ENCODE peak calls at places on chromosomes 3 and 15, in ten cellular contexts. J is suprapubic skin, L is NB4, A is uterus, B is heart left ventricle, E is upper lobe of left lung, K is transverse colon, D is tibial nerve, V is adrenal gland, T is ovary. G is an unnamed sample.

GRCh38 chr3:100425321-100425720 is 24.0 kb downstream of the LNP1 start:
- DNase-seq in J (no peak), L (no peak), A (no peak), B (no peak), E (no peak), K (no peak), D (no peak), V (no peak), T (no peak), G (no peak)

GRCh38 chr3:130276203-130276803 is 69.2 kb upstream of the COL6A5 start:
- DNase-seq in J (no peak), L (peak), A (no peak), B (no peak), E (peak), K (no peak), D (no peak), V (peak), T (no peak), G (peak)

GRCh38 chr3:45896069-45896468 is 9.7 kb downstream of the CCR9 start:
- DNase-seq in J (no peak), L (no peak), A (no peak), B (no peak), E (no peak), K (no peak), D (no peak), V (no peak), T (no peak), G (no peak)

GRCh38 chr3:173732237-173732636 is 334.7 kb downstream of the NLGN1 start:
- DNase-seq in J (no peak), L (no peak), A (no peak), B (no peak), E (no peak), K (no peak), D (no peak), V (no peak), T (no peak), G (no peak)

GRCh38 chr3:4994823-4995499 is 15.7 kb downstream of the BHLHE40 start:
- DNase-seq in J (peak), L (no peak), A (no peak), B (peak), E (peak), K (no peak), D (peak), V (peak), T (no peak), G (peak)

GRCh38 chr15:56767315-56767714 is 34.0 kb upstream of the ZNF280D start:
- DNase-seq in J (no peak), L (no peak), A (no peak), B (no peak), E (no peak), K (no peak), D (no peak), V (no peak), T (no peak), G (no peak)

GRCh38 chr3:141047168-141047567 is 4.0 kb upstream of the SPSB4 start:
- DNase-seq in J (no peak), L (no peak), A (no peak), B (no peak), E (no peak), K (no peak), D (no peak), V (no peak), T (no peak), G (no peak)

GRCh38 chr15:66713843-66714508 is 11.9 kb downstream of the SMAD6 start:
- DNase-seq in J (no peak), L (peak), A (no peak), B (no peak), E (no peak), K (peak), D (no peak), V (no peak), T (no peak), G (no peak)

GRCh38 chr15:95196176-95196915 is 965.0 kb downstream of the MCTP2 start:
- DNase-seq in J (no peak), L (no peak), A (no peak), B (no peak), E (no peak), K (no peak), D (no peak), V (no peak), T (no peak), G (no peak)

GRCh38 chr3:171556574-171557145 is 96.5 kb upstream of the TNIK start:
- DNase-seq in J (no peak), L (no peak), A (no peak), B (no peak), E (no peak), K (no peak), D (no peak), V (no peak), T (no peak), G (no peak)

GRCh38 chr15:42184313-42184712 is 23.8 kb downstream of the VPS39 start:
- DNase-seq in J (no peak), L (peak), A (no peak), B (no peak), E (peak), K (no peak), D (no peak), V (peak), T (no peak), G (no peak)

GRCh38 chr15:98952381-98952803 is 55.2 kb downstream of the PGPEP1L start:
- DNase-seq in J (peak), L (no peak), A (no peak), B (no peak), E (no peak), K (no peak), D (no peak), V (no peak), T (no peak), G (no peak)

GRCh38 chr3:151501905-151502615 is 41.2 kb upstream of the IGSF10 start:
- DNase-seq in J (no peak), L (no peak), A (no peak), B (no peak), E (no peak), K (no peak), D (no peak), V (no peak), T (no peak), G (no peak)

GRCh38 chr15:99412626-99413025 is 153.2 kb upstream of the MEF2A start:
- DNase-seq in J (no peak), L (no peak), A (no peak), B (no peak), E (no peak), K (no peak), D (no peak), V (no peak), T (no peak), G (no peak)

GRCh38 chr3:129119365-129120100 is 2.1 kb downstream of the RAB43 start:
- DNase-seq in J (no peak), L (peak), A (no peak), B (no peak), E (peak), K (peak), D (no peak), V (peak), T (peak), G (no peak)

GRCh38 chr3:23580337-23580736 is 225.4 kb upstream of the UBE2E1 start:
- DNase-seq in J (no peak), L (no peak), A (no peak), B (no peak), E (no peak), K (no peak), D (no peak), V (no peak), T (no peak), G (no peak)

GRCh38 chr3:23573827-23574226 is 231.9 kb upstream of the UBE2E1 start:
- DNase-seq in J (no peak), L (no peak), A (no peak), B (no peak), E (no peak), K (no peak), D (no peak), V (no peak), T (no peak), G (no peak)

GRCh38 chr3:23575697-23576096 is 230.1 kb upstream of the UBE2E1 start:
- DNase-seq in J (no peak), L (no peak), A (no peak), B (no peak), E (no peak), K (no peak), D (no peak), V (no peak), T (no peak), G (no peak)

GRCh38 chr3:23576379-23576959 is 229.3 kb upstream of the UBE2E1 start:
- DNase-seq in J (no peak), L (no peak), A (no peak), B (no peak), E (no peak), K (no peak), D (no peak), V (no peak), T (no peak), G (no peak)
- TF ChIP-seq POLR2A in J (no peak), L (no peak), A (no peak), B (no peak), E (no peak), K (no peak), D (no peak), V (no peak), T (no peak), G (no peak)

GRCh38 chr15:39582286-39582976 is 1.6 kb downstream of the THBS1 start:
- DNase-seq in J (no peak), L (no peak), A (peak), B (no peak), E (no peak), K (peak), D (no peak), V (no peak), T (peak), G (no peak)

GRCh38 chr15:39582977-39583585 is 2.2 kb downstream of the THBS1 start:
- DNase-seq in J (no peak), L (no peak), A (no peak), B (no peak), E (no peak), K (no peak), D (no peak), V (no peak), T (no peak), G (no peak)

GRCh38 chr15:39580630-39581500 is at the start of gene THBS1:
- DNase-seq in J (peak), L (peak), A (peak), B (peak), E (peak), K (peak), D (peak), V (peak), T (peak), G (peak)

GRCh38 chr15:39580117-39580629 is 706 bp upstream of the THBS1 start:
- DNase-seq in J (peak), L (peak), A (peak), B (peak), E (peak), K (peak), D (peak), V (peak), T (peak), G (peak)

GRCh38 chr15:39581501-39582285 is 814 bp downstream of the THBS1 start:
- DNase-seq in J (no peak), L (peak), A (peak), B (peak), E (peak), K (peak), D (peak), V (no peak), T (peak), G (peak)
- TF ChIP-seq POLR2A in J (no peak), L (no peak), A (no peak), B (no peak), E (no peak), K (no peak), D (no peak), V (no peak), T (no peak), G (no peak)

GRCh38 chr3:15152166-15152565 is 53.2 kb upstream of the RBSN start:
- DNase-seq in J (no peak), L (no peak), A (no peak), B (no peak), E (no peak), K (no peak), D (no peak), V (no peak), T (no peak), G (no peak)

GRCh38 chr3:15151166-15151565 is 52.2 kb upstream of the RBSN start:
- DNase-seq in J (no peak), L (peak), A (no peak), B (no peak), E (no peak), K (no peak), D (no peak), V (no peak), T (no peak), G (no peak)

GRCh38 chr3:15154326-15154725 is 51.7 kb upstream of the CAPN7 start:
- DNase-seq in J (no peak), L (peak), A (no peak), B (no peak), E (no peak), K (no peak), D (no peak), V (no peak), T (no peak), G (no peak)

GRCh38 chr3:15153103-15153502 is 52.9 kb upstream of the CAPN7 start:
- DNase-seq in J (no peak), L (no peak), A (no peak), B (no peak), E (no peak), K (no peak), D (no peak), V (no peak), T (no peak), G (no peak)

GRCh38 chr3:15148614-15149013 is 49.7 kb upstream of the RBSN start:
- DNase-seq in J (no peak), L (peak), A (peak), B (no peak), E (peak), K (no peak), D (no peak), V (peak), T (no peak), G (peak)
- TF ChIP-seq POLR2A in J (no peak), L (no peak), A (no peak), B (no peak), E (no peak), K (no peak), D (no peak), V (no peak), T (no peak), G (no peak)

DNA sequence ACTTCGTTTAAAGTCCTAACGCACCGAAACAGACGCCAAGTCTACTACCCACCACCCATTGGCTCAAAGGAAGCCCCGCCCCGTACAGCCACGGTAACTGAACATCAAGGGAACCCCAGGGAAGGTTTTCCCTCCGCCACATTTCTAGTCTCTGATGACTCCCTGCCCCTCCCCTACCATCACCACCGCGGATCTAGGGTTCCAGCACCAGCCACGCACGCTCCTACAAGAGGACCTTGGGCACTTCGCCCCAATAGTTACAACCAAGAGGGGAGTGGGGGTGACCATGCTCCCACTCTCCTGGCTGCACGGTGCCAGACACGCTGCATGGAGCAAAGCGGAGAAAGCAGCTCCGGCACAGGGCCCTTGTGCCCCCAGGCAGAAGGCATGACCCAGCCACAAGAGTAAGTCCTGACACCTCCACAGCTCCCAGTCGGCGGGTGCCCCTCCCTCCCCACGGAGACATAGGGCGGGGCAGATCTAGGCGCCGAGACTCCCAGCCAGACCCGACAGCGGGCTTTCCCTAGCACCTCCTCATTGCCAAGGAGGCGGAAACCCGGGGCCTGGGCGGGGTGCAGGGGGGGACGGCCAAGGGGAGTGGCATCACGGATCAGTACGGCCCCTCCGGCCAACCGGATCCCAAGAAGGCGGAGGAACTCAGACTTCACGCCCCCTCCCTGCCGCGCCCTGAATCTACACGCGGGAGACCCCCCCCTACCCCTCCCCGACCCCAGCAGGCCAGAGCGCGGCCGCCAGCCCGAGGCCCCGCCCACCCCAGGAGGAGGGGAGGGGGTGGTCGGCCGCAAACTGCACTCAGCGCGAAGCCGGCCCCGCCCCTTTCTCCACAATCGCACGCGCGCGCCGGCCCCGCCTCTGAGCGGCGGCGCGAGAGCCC is 936 bp downstream of the SIN3A start:
- DNase-seq in J (peak), L (peak), A (peak), B (peak), E (peak), K (peak), D (peak), V (peak), T (peak), G (peak)
- TF ChIP-seq POLR2A in J (no peak), L (peak), A (no peak), B (no peak), E (peak), K (peak), D (no peak), V (no peak), T (no peak), G (no peak)

DNA sequence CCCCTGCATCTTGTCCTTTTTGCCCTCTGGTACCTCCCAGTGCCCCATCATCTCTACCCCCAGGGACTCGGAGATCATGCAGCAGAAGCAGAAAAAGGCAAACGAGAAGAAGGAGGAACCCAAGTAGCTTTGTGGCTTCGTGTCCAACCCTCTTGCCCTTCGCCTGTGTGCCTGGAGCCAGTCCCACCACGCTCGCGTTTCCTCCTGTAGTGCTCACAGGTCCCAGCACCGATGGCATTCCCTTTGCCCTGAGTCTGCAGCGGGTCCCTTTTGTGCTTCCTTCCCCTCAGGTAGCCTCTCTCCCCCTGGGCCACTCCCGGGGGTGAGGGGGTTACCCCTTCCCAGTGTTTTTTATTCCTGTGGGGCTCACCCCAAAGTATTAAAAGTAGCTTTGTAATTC is 1.5 kb downstream of the SERF2 start:
- DNase-seq in J (no peak), L (no peak), A (peak), B (no peak), E (no peak), K (no peak), D (no peak), V (no peak), T (peak), G (no peak)
- TF ChIP-seq POLR2A in J (no peak), L (no peak), A (no peak), B (no peak), E (no peak), K (no peak), D (no peak), V (no peak), T (no peak), G (no peak)

DNA sequence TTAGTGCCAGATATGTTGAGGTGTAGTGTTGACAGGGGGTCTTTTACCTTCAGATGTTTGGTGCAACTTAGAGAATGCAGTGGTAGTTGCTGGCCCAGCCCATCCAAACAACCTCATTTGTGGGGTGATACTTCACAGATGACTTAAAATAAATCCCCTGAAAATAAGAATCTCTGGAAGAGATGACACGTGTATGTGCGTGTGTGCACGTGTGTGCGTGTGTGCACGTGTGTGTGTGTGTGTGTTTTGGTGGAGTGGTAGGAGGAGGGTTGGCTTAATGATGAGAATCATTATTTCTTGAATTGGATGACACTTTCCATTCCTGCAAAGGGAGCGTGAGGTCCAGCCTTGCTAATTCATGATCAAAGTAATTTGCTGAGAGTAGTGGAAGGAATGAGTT is 31.9 kb downstream of the SNRPN start:
- DNase-seq in J (no peak), L (no peak), A (no peak), B (no peak), E (no peak), K (no peak), D (no peak), V (no peak), T (no peak), G (no peak)
- TF ChIP-seq POLR2A in J (no peak), L (no peak), A (no peak), B (no peak), E (no peak), K (no peak), D (no peak), V (no peak), T (no peak), G (no peak)

G was measured in H54.